ENCODE peak calls at places on chromosome 9, in eight cellular contexts. N, C, I, F, D, Q, E and W are unnamed samples.

GRCh38 chr9:87497604-87498045 is at the start of gene DAPK1:
- DNase-seq in Q (peak), D (peak), I (peak), C (peak), F (peak), E (peak), N (peak), W (no peak)

GRCh38 chr9:10272830-10273229 is 340.0 kb downstream of the PTPRD start:
- DNase-seq in I (no peak), E (no peak), F (no peak), D (no peak), N (no peak), C (no peak), Q (no peak), W (no peak)

GRCh38 chr9:106862115-106862945 is 636 bp upstream of the ZNF462 start:
- DNase-seq in E (peak), F (peak), N (peak), C (peak), D (no peak), I (peak), Q (no peak), W (no peak)

GRCh38 chr9:96621619-96622018 is 2.0 kb upstream of the CDC14B start:
- DNase-seq in F (no peak), I (no peak), D (no peak), C (no peak), N (no peak), Q (peak), E (no peak), W (no peak)

GRCh38 chr9:36625006-36625600 is 52.4 kb downstream of the MELK start:
- DNase-seq in C (peak), E (peak), Q (no peak), I (peak), F (no peak), D (no peak), N (no peak), W (no peak)

GRCh38 chr9:33117306-33117705 is 40.8 kb upstream of the SMU1 start:
- DNase-seq in F (no peak), D (no peak), N (no peak), I (no peak), C (no peak), E (no peak), Q (no peak), W (no peak)

GRCh38 chr9:109297899-109298298 is 23.0 kb downstream of the EPB41L4B start:
- DNase-seq in F (no peak), D (no peak), N (no peak), Q (no peak), C (no peak), I (no peak), E (no peak), W (no peak)

GRCh38 chr9:136509549-136509948 is 26.7 kb upstream of the SEC16A start:
- DNase-seq in E (no peak), N (no peak), F (no peak), C (no peak), Q (no peak), D (no peak), I (no peak), W (no peak)

GRCh38 chr9:122128432-122129343 is 30.9 kb downstream of the NDUFA8 start:
- DNase-seq in F (no peak), I (no peak), N (peak), E (no peak), Q (no peak), C (no peak), D (no peak), W (no peak)

GRCh38 chr9:89461302-89461701 is 36.6 kb downstream of the SEMA4D start:
- DNase-seq in F (peak), E (peak), C (no peak), Q (no peak), N (no peak), I (no peak), D (no peak), W (no peak)

GRCh38 chr9:78865757-78866156 is 568.8 kb downstream of the PSAT1 start:
- DNase-seq in D (no peak), Q (no peak), N (no peak), C (no peak), F (no peak), E (no peak), I (no peak), W (no peak)

GRCh38 chr9:135408676-135409254 is 70.8 kb upstream of the PPP1R26 start:
- DNase-seq in I (no peak), Q (no peak), E (no peak), N (peak), C (no peak), D (peak), F (no peak), W (no peak)

DNA sequence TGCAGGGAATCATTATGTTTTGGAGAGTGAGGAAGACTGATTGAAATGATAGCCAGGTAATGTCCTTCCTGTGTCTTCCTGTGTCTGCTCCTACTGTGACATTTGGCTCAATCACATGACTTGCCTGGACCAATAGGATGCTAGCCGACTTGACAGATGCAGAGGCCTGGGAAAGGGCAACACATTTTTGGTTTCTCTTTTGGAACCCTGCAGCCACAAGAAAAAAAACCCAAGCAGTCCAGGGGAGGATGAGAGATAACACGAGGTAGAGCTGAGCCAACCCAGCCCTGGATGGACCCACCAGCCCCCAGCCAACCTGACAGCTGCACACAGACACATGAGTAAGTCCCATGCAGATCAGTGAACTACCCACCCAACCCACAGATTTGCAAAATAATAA is 256.1 kb upstream of the SMARCA2 start:
- DNase-seq in D (no peak), E (no peak), N (no peak), F (no peak), Q (no peak), I (no peak), C (no peak), W (no peak)
- TF ChIP-seq POLR2A in D (no peak), E (no peak), N (no peak), F (no peak), Q (no peak), I (no peak), C (no peak), W (no peak)

GRCh38 chr9:130756460-130757152 is 63.0 kb downstream of the EXOSC2 start:
- DNase-seq in E (no peak), D (no peak), I (no peak), N (no peak), C (no peak), F (no peak), Q (no peak), W (no peak)

GRCh38 chr9:130755377-130756007 is 61.9 kb downstream of the EXOSC2 start:
- DNase-seq in N (no peak), I (no peak), F (no peak), C (no peak), D (no peak), Q (no peak), E (peak), W (no peak)

GRCh38 chr9:130759738-130760137 is 66.2 kb downstream of the EXOSC2 start:
- DNase-seq in C (no peak), Q (no peak), N (no peak), I (no peak), F (no peak), D (no peak), E (no peak), W (no peak)

GRCh38 chr9:130756037-130756436 is 62.5 kb downstream of the EXOSC2 start:
- DNase-seq in C (no peak), N (no peak), I (no peak), E (no peak), F (no peak), Q (no peak), D (no peak), W (no peak)
- H3K4me3 ChIP-seq in C (no peak), N (no peak), I (no peak), E (peak), F (no peak), Q (no peak), D (no peak), W (no peak)

GRCh38 chr9:127360829-127361228 is 36.1 kb upstream of the SLC2A8 start:
- DNase-seq in Q (peak), D (no peak), I (no peak), E (peak), N (no peak), C (no peak), F (no peak), W (no peak)
- TF ChIP-seq CTCF in Q (peak), D (no peak), I (no peak), E (no peak), N (no peak), C (no peak), F (no peak), W (no peak)

DNA sequence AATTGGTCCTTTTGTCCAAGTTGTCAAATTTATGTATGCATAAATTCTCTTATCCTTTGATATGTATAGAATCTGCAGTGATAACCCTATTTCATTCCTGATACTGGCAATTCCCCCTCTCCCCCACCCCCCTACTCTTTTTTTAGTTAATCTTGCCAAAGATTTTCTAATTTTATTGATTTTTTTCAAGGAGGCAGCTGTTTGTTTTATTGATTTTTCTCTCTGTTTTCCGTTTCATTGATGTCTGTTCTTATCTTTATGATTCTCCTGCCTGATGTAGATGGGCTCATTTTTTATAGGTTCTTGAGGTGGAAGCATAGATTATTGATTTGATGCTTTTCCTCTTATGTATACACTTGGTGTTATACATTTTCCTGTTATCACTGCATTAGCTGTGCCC is 34.4 kb downstream of the SMC5 start:
- DNase-seq in Q (no peak), N (no peak), I (no peak), E (no peak), F (no peak), C (no peak), D (no peak), W (no peak)
- TF ChIP-seq POLR2A in Q (no peak), N (no peak), I (no peak), E (no peak), F (no peak), C (no peak), D (no peak), W (no peak)

GRCh38 chr9:97852399-97853055 is 499 bp upstream of the FOXE1 start:
- DNase-seq in F (no peak), C (no peak), D (no peak), N (no peak), E (no peak), Q (no peak), I (no peak), W (no peak)

GRCh38 chr9:97854696-97855485 is 1.9 kb downstream of the FOXE1 start:
- DNase-seq in Q (no peak), N (no peak), I (no peak), C (no peak), F (no peak), D (no peak), E (no peak), W (no peak)

GRCh38 chr9:97853056-97853843 is at the start of gene FOXE1:
- DNase-seq in Q (no peak), C (no peak), I (no peak), N (no peak), E (no peak), D (no peak), F (no peak), W (no peak)

GRCh38 chr9:97855486-97855875 is 2.5 kb downstream of the FOXE1 start:
- DNase-seq in F (no peak), Q (no peak), I (no peak), D (no peak), N (no peak), C (no peak), E (no peak), W (no peak)

GRCh38 chr9:97853844-97854695 is 1.0 kb downstream of the FOXE1 start:
- DNase-seq in N (no peak), D (peak), F (no peak), C (no peak), I (no peak), E (no peak), Q (no peak), W (no peak)
- H3K4me3 ChIP-seq in N (peak), D (peak), F (peak), C (peak), I (no peak), E (peak), Q (no peak), W (peak)

GRCh38 chr9:35603506-35603985 is 1.5 kb upstream of the TESK1 start:
- DNase-seq in D (peak), E (peak), I (peak), C (peak), F (no peak), N (no peak), Q (peak), W (no peak)
- TF ChIP-seq CTCF in D (no peak), E (no peak), I (no peak), C (no peak), F (no peak), N (no peak), Q (no peak), W (no peak)

GRCh38 chr9:74770508-74771261 is 117.0 kb downstream of the TRPM6 start:
- DNase-seq in N (no peak), C (no peak), D (peak), F (no peak), E (no peak), Q (peak), I (no peak), W (no peak)
- TF ChIP-seq POLR2A in N (no peak), C (no peak), D (no peak), F (no peak), E (no peak), Q (no peak), I (no peak), W (no peak)

GRCh38 chr9:131273146-131273545 is 3.2 kb downstream of the FAM78A start:
- DNase-seq in I (no peak), C (no peak), N (peak), E (no peak), D (peak), F (peak), Q (no peak), W (no peak)
- H3K4me3 ChIP-seq in I (no peak), C (peak), N (peak), E (no peak), D (peak), F (peak), Q (no peak), W (peak)

DNA sequence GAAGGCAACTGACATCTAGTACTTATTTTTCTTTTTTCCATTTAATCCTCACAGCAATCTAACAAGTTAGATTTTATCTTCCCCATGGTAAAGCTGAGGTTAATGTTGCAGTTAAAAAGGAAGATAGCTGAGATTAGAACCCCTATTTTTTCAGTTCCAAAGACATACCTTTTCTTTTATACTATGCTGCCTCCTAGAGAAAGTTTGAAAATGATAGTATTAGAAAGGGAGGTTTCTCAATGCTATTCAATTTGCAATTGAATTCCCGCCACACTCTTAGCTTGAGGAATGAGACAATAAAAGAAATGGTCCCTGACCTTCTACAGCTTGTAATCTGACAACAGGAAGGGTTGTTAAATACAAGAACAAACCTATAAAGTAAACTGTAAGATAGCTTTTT is 195.9 kb upstream of the TRIM32 start:
- DNase-seq in N (no peak), F (no peak), E (no peak), D (no peak), Q (no peak), C (no peak), I (no peak), W (no peak)
- TF ChIP-seq CTCF in N (no peak), F (no peak), E (no peak), D (no peak), Q (no peak), C (no peak), I (no peak), W (no peak)